ENCODE peak calls at places on chromosomes 6 and 20, in four cellular contexts. Y is pancreas, K is mucosa of descending colon, X is breast epithelium. D is an unnamed sample.

GRCh38 chr6:2854394-2854982 is 12.8 kb upstream of the SERPINB1 start:
- DNase-seq in Y (no peak), K (no peak), X (no peak), D (no peak)

GRCh38 chr6:7673063-7673536 is 52.8 kb upstream of the BMP6 start:
- DNase-seq in Y (no peak), K (peak), X (no peak), D (peak)

GRCh38 chr6:11232968-11233626 is 629 bp upstream of the NEDD9 start:
- DNase-seq in Y (no peak), K (peak), X (no peak), D (no peak)

GRCh38 chr6:104855507-104855906 is 4.2 kb downstream of the HACE1 start:
- DNase-seq in Y (no peak), K (no peak), X (no peak), D (peak)

GRCh38 chr6:74519172-74519571 is 686.7 kb downstream of the COL12A1 start:
- DNase-seq in Y (no peak), K (no peak), X (no peak), D (peak)

GRCh38 chr6:105900120-105900937 is 185.8 kb upstream of the PRDM1 start:
- DNase-seq in Y (no peak), K (no peak), X (no peak), D (peak)

GRCh38 chr6:107355659-107356058 is 103.7 kb downstream of the PDSS2 start:
- DNase-seq in Y (no peak), K (no peak), X (no peak), D (no peak)

GRCh38 chr20:62822239-62822787 is 5.5 kb downstream of the COL9A3 start:
- DNase-seq in Y (peak), K (no peak), X (no peak), D (no peak)

GRCh38 chr20:58892126-58892931 is 39.8 kb downstream of the GNAS start:
- DNase-seq in Y (peak), K (peak), X (peak), D (peak)

GRCh38 chr6:156697224-156697623 is 80.0 kb upstream of the ARID1B start:
- DNase-seq in Y (no peak), K (no peak), X (no peak), D (no peak)

GRCh38 chr6:169990095-169991030 is 238.9 kb downstream of the ERMARD start:
- DNase-seq in Y (no peak), K (peak), X (no peak), D (no peak)

GRCh38 chr6:167811689-167812487 is 14.8 kb upstream of the AFDN start:
- DNase-seq in Y (no peak), K (no peak), X (no peak), D (no peak)

GRCh38 chr6:160013987-160014868 is 45.3 kb downstream of the IGF2R start:
- DNase-seq in Y (no peak), K (no peak), X (no peak), D (no peak)

GRCh38 chr20:47694021-47694818 is 91.1 kb downstream of the SULF2 start:
- DNase-seq in Y (no peak), K (no peak), X (no peak), D (no peak)

GRCh38 chr20:2358006-2358405 is 22.7 kb upstream of the TGM6 start:
- DNase-seq in Y (no peak), K (no peak), X (no peak), D (no peak)

GRCh38 chr6:159429427-159429826 is 260.2 kb downstream of the FNDC1 start:
- DNase-seq in Y (no peak), K (no peak), X (no peak), D (no peak)

GRCh38 chr6:25370175-25371036 is 91.2 kb downstream of the CARMIL1 start:
- DNase-seq in Y (no peak), K (no peak), X (no peak), D (no peak)

GRCh38 chr6:55734256-55734655 is 141.1 kb downstream of the BMP5 start:
- DNase-seq in Y (no peak), K (no peak), X (no peak), D (no peak)

GRCh38 chr20:51969191-51969590 is 166.9 kb upstream of the SALL4 start:
- DNase-seq in Y (no peak), K (no peak), X (no peak), D (peak)

GRCh38 chr6:166553563-166554271 is 32.8 kb downstream of the RAMACL start:
- DNase-seq in Y (no peak), K (no peak), X (no peak), D (peak)

GRCh38 chr6:21949211-21949801 is 347.5 kb downstream of the PRL start:
- DNase-seq in Y (no peak), K (no peak), X (no peak), D (no peak)

GRCh38 chr20:8933391-8933807 is 135.5 kb upstream of the PLCB4 start:
- DNase-seq in Y (no peak), K (no peak), X (no peak), D (peak)

DNA sequence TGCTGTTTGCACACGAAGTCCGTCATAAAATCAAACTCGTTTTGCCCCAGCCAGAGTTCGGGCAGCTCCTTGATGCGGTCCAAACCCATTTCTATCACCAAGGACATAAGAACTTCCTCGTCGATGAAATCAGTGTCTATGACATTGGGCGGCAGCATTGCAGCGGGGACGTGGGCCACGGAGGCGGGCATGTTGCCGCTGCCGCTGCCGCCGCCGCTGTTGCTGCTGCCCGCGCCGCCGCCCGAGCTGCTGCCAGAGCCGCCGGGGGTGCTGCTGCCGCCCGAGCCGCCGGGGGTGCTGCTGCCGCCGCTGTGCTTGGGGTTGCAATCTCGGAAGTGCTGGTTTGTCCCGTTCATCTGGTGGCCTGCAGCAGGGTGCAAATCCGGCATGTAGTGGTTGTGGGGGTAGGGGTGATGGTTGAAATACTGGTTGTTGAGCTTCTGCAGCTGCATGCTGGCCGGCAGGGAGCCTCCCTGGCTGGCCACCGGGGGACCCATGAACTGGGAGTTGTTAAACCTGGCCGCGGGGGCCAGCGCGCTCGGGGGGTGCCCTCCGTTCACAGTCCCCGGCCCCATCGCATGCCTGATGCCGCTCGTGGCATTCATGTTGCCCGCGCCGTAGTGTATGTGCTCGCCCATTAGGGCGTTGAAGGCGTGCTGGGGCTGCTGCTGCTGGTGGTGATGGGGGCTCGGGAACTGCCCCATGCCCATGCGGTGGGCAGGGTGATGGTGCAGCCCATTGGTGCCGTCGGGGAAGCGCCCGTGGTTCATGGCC is 1.1 kb downstream of the CITED2 start:
- DNase-seq in Y (peak), K (peak), X (peak), D (peak)
- TF ChIP-seq CTCF in Y (no peak), K (no peak), X (peak), D (peak)

DNA sequence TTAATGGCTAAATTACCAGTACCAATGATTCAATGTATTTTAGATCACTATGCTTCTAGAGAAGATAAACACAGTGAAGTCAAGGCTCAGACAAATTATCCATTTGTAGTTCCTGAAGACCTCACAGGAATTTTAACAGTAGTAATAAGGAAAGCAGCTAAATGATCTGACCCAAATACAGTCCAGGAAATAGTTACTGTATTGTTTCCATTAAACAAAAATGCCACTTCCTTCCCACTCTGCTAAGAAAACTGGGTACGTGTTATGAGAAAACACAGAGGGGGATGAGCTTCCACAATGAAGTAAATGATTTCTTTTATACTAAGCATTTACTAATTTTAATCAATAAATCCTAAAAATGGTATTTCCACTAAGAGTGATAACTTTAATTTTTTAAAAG is 127.9 kb downstream of the CDK19 start:
- DNase-seq in Y (no peak), K (no peak), X (no peak), D (no peak)
- H3K4me3 ChIP-seq in Y (no peak), K (no peak), X (no peak), D (no peak)

GRCh38 chr20:46672543-46673148 is 16.6 kb downstream of the TP53RK start:
- DNase-seq in Y (no peak), K (no peak), X (no peak), D (no peak)

GRCh38 chr20:46671866-46672542 is 17.2 kb downstream of the TP53RK start:
- DNase-seq in Y (no peak), K (no peak), X (no peak), D (no peak)

GRCh38 chr20:46673394-46674252 is 15.6 kb downstream of the TP53RK start:
- DNase-seq in Y (no peak), K (no peak), X (no peak), D (no peak)

GRCh38 chr20:46677608-46678007 is 11.6 kb downstream of the TP53RK start:
- DNase-seq in Y (no peak), K (no peak), X (no peak), D (no peak)

DNA sequence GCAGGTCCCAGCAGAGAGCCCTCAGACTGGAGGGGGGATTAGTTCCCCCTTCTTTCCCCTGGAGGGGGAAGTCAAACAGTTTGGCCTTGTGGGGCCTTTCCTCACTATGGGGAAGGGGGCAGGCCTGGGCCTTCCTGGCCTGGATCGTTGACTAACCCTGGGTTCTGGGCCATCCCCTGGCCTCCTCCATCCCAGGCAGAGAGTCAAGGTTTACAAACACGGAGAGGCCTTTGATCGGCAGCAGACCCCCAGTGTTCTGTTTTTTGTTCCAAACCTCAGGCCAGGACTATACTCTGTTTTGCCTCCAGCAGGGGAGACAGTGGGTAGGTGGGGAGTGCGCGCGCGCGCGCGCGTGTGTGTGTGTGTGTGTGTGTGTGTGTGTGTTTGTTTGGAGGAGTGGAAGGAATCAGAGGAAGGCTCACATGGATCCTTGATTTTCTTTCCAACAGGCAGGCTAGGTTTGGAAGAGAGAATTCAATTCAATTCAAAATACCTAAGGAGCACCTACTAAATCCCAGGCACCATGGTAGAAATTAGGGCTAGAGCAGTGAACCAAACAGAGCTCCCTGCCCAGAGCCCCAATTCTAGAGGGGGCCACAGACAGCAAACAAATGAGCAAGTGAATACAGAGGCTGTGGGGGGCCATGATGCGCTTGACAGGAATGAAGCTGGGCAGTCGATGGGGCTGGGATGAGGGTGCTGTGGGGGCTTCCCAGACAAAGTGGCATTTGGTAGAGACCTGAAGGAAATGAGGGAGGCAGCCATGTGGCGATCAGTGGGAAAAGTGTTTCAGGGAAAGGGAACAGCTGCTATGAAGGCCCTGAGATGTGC is 14.8 kb downstream of the TP53RK start:
- DNase-seq in Y (no peak), K (no peak), X (no peak), D (no peak)
- TF ChIP-seq CTCF in Y (no peak), K (no peak), X (no peak), D (no peak)

GRCh38 chr6:18388252-18388651 is 1.1 kb downstream of the RNF144B start:
- DNase-seq in Y (no peak), K (no peak), X (no peak), D (no peak)
- H3K4me3 ChIP-seq in Y (peak), K (no peak), X (peak), D (peak)

D was measured in foreskin fibroblast.